ENCODE peak calls at places on chromosome 13, in ten cellular contexts. I, W, R, E, F, P, J, Q, U and Z are unnamed samples.

GRCh38 chr13:26978081-26978860 is 193.3 kb downstream of the USP12 start:
- DNase-seq in I (no peak), W (no peak), R (no peak), E (no peak), F (no peak), P (no peak), J (no peak), Q (no peak), U (no peak), Z (no peak)

GRCh38 chr13:28001049-28001448 is 12.6 kb upstream of the URAD start:
- DNase-seq in I (no peak), W (no peak), R (no peak), E (no peak), F (no peak), P (no peak), J (no peak), Q (no peak), U (no peak), Z (no peak)

GRCh38 chr13:65936249-65936648 is 1293.9 kb downstream of the PCDH9 start:
- DNase-seq in I (no peak), W (no peak), R (no peak), E (no peak), F (no peak), P (no peak), J (no peak), Q (no peak), U (no peak), Z (no peak)

GRCh38 chr13:101424381-101425155 is 8.3 kb upstream of the NALCN start:
- DNase-seq in I (no peak), W (peak), R (no peak), E (peak), F (peak), P (no peak), J (no peak), Q (no peak), U (no peak), Z (no peak)

GRCh38 chr13:51050021-51050886 is 60.8 kb downstream of the C13orf42 start:
- DNase-seq in I (no peak), W (no peak), R (no peak), E (no peak), F (no peak), P (no peak), J (no peak), Q (no peak), U (no peak), Z (no peak)

GRCh38 chr13:47897411-47898050 is 103.5 kb downstream of the SUCLA2 start:
- DNase-seq in I (no peak), W (no peak), R (no peak), E (peak), F (peak), P (no peak), J (no peak), Q (no peak), U (no peak), Z (no peak)

GRCh38 chr13:51243832-51244231 is 21.6 kb downstream of the FAM124A start:
- DNase-seq in I (no peak), W (no peak), R (no peak), E (no peak), F (no peak), P (no peak), J (no peak), Q (no peak), U (no peak), Z (no peak)

GRCh38 chr13:21901772-21902708 is 231.2 kb downstream of the FGF9 start:
- DNase-seq in I (no peak), W (no peak), R (no peak), E (no peak), F (no peak), P (no peak), J (peak), Q (peak), U (no peak), Z (no peak)

GRCh38 chr13:67643656-67644055 is 413.5 kb upstream of the PCDH9 start:
- DNase-seq in I (no peak), W (no peak), R (no peak), E (no peak), F (no peak), P (no peak), J (no peak), Q (no peak), U (no peak), Z (no peak)

GRCh38 chr13:33235564-33235963 is 50.0 kb downstream of the STARD13 start:
- DNase-seq in I (no peak), W (no peak), R (no peak), E (no peak), F (peak), P (no peak), J (no peak), Q (no peak), U (no peak), Z (no peak)

GRCh38 chr13:32264407-32264806 is 50.8 kb downstream of the ZAR1L start:
- DNase-seq in I (no peak), W (peak), R (no peak), E (peak), F (peak), P (peak), J (peak), Q (peak), U (peak), Z (no peak)

GRCh38 chr13:110268576-110269185 is 38.3 kb downstream of the COL4A1 start:
- DNase-seq in I (no peak), W (no peak), R (peak), E (no peak), F (no peak), P (no peak), J (no peak), Q (no peak), U (no peak), Z (no peak)

GRCh38 chr13:30576528-30576927 is 41.2 kb upstream of the USPL1 start:
- DNase-seq in I (no peak), W (peak), R (no peak), E (peak), F (peak), P (peak), J (no peak), Q (no peak), U (no peak), Z (no peak)

GRCh38 chr13:93872376-93872775 is 607.1 kb downstream of the DCT start:
- DNase-seq in I (no peak), W (no peak), R (no peak), E (no peak), F (no peak), P (no peak), J (no peak), Q (no peak), U (no peak), Z (no peak)

GRCh38 chr13:69970521-69970920 is 137.1 kb upstream of the ATXN8OS start:
- DNase-seq in I (no peak), W (no peak), R (no peak), E (no peak), F (peak), P (no peak), J (no peak), Q (no peak), U (no peak), Z (no peak)

GRCh38 chr13:59038824-59039223 is 1124.9 kb downstream of the DIAPH3 start:
- DNase-seq in I (no peak), W (no peak), R (no peak), E (no peak), F (peak), P (no peak), J (no peak), Q (no peak), U (no peak), Z (no peak)

DNA sequence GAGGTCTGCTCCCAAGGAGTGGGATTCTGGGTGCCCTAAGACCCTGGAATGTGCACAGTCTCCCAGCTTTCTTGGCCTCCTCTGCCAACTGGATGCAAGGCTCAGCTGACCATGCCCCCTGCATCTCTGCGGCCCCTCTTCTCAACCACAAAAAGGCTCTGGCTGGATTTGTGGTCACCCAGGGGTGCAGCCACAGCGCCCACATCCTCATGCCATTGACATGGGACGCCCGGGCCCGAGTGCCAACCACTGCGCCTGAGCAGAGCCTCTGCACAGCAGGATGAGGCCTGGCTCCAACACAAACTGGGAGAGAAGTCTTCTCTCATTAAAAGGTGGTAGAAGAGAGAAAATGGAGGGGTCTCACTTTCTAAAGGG is 103.5 kb downstream of the FOXO1 start:
- DNase-seq in I (no peak), W (no peak), R (no peak), E (no peak), F (no peak), P (no peak), J (no peak), Q (no peak), U (no peak), Z (no peak)
- TF ChIP-seq CTCF in I (no peak), W (no peak), R (no peak), E (no peak), F (no peak), P (no peak), J (no peak), Q (no peak), U (no peak), Z (no peak)

GRCh38 chr13:46401432-46401831 is 14.4 kb upstream of the RUBCNL start:
- DNase-seq in I (no peak), W (no peak), R (no peak), E (no peak), F (no peak), P (no peak), J (no peak), Q (no peak), U (no peak), Z (no peak)

GRCh38 chr13:46405457-46405856 is 18.4 kb upstream of the RUBCNL start:
- DNase-seq in I (no peak), W (no peak), R (no peak), E (no peak), F (no peak), P (no peak), J (no peak), Q (no peak), U (no peak), Z (no peak)

GRCh38 chr13:46402178-46402577 is 15.1 kb upstream of the RUBCNL start:
- DNase-seq in I (no peak), W (no peak), R (no peak), E (no peak), F (no peak), P (no peak), J (no peak), Q (no peak), U (no peak), Z (no peak)

GRCh38 chr13:46403851-46404731 is 17.0 kb upstream of the RUBCNL start:
- DNase-seq in I (no peak), W (no peak), R (no peak), E (no peak), F (no peak), P (no peak), J (no peak), Q (peak), U (no peak), Z (no peak)

GRCh38 chr13:46404732-46405097 is 17.7 kb upstream of the RUBCNL start:
- DNase-seq in I (no peak), W (no peak), R (no peak), E (no peak), F (no peak), P (no peak), J (no peak), Q (no peak), U (no peak), Z (no peak)
- H3K4me3 ChIP-seq in I (no peak), W (no peak), R (no peak), E (no peak), F (no peak), P (no peak), J (no peak), Q (no peak), U (no peak), Z (no peak)

DNA sequence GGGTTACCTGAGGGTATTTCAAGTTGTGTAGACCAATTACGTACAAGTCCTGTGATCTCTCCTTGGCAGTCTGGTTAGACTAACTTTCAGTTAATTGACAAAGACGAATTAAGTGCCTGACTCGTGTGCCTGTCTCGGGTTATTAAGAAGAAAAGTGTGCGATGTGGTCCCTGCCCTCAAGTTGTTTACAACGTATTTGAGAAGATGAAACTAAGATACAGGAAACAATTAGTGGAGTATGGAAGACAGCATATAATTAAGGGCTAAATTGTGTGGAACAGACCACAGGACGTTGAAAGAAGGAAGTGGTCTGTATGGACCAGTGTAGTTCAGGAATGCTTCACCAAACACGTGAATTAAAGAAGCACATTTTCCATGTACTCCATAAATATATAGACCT is 49.2 kb downstream of the KLF5 start:
- DNase-seq in I (no peak), W (no peak), R (no peak), E (no peak), F (no peak), P (no peak), J (no peak), Q (no peak), U (no peak), Z (no peak)
- H3K27ac ChIP-seq in I (no peak), W (no peak), R (no peak), E (no peak), F (no peak), P (no peak), J (no peak), Q (no peak), U (no peak), Z (no peak)

DNA sequence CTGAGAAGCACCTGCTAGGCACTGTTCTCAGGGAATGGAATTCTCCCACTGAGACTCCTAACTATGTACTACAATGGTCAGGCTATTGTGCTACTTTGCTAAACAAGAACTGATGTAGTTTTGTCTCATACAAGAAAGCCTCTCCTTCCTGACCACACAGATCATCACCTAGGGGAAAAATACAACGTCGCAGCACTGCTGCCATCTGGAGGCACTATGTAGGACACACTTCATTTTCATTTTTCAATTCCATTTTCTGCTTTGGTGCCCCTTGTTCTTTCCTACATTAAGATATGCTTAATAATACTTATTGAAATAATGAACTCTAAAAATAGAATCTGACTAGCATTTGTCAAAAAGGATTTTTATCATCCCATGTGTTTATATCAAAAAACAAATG is 21.1 kb downstream of the PROSER1 start:
- DNase-seq in I (peak), W (peak), R (no peak), E (peak), F (peak), P (no peak), J (no peak), Q (no peak), U (no peak), Z (peak)
- TF ChIP-seq CTCF in I (peak), W (peak), R (no peak), E (peak), F (peak), P (peak), J (peak), Q (no peak), U (peak), Z (peak)